ENCODE peak calls at places on chromosomes 4 and X, in eight cellular contexts. Q is PC-3; K is activated T-helper 2 cell treated with anti-CD3 and anti-CD28 coated beads, Interferon-gamma antibody, Interleukin-2, Interleukin-4, amounts not matched to agents 10 μg/mL and 5 μg/mL and 100 μg/mL, durations not matched to agents 14 hours and 24 hours and 36 hours; X is osteocyte; P is stimulated activated CD8-positive, alpha-beta memory T cell treated with anti-CD3 and anti-CD28 coated beads, Interleukin-12 subunit alpha, Interleukin-12 subunit beta, amount 100 ng/mL, for 4 hours; Y is GM12865; M is Right ventricle myocardium inferior; W is mesothelial cell of epicardium. Z is an unnamed sample.

GRCh38 chrX:140480765-140481164 is 24.1 kb downstream of the SOX3 start:
- DNase-seq in M (no peak), Q (no peak), Y (no peak), W (no peak), X (no peak), K (no peak), P (no peak), Z (no peak)

GRCh38 chr4:153521467-153521866 is 55.3 kb downstream of the TMEM131L start:
- DNase-seq in Q (no peak), X (no peak), K (no peak), Y (peak; percentile 76), M (no peak), P (no peak), W (no peak), Z (no peak)

GRCh38 chr4:70902577-70903281 is 560 bp downstream of the MOB1B start:
- DNase-seq in K (no peak), Y (no peak), M (no peak), Q (peak; percentile 27), P (no peak), W (peak; percentile 74), X (peak; percentile 85), Z (no peak)

GRCh38 chrX:30521440-30522182 is 56.0 kb downstream of the TASL start:
- DNase-seq in M (no peak), Q (peak; percentile 16), Y (no peak), X (no peak), P (no peak), W (no peak), K (no peak), Z (no peak)

GRCh38 chr4:972651-973424 is 531 bp downstream of the DGKQ start:
- DNase-seq in W (no peak), X (no peak), Y (peak; percentile 46), M (peak; percentile 69), P (peak; percentile 65), Q (peak; percentile 13), K (peak; percentile 42), Z (no peak)

GRCh38 chrX:20116087-20116574 is 576 bp downstream of the MAP7D2 start:
- DNase-seq in M (no peak), Q (no peak), W (no peak), Y (no peak), X (no peak), K (no peak), P (no peak), Z (no peak)

GRCh38 chrX:15055146-15055930 is 182.1 kb downstream of the MOSPD2 start:
- DNase-seq in Y (no peak), M (no peak), P (no peak), W (no peak), K (no peak), Q (peak; percentile 54), X (no peak), Z (no peak)

GRCh38 chrX:20974326-20974725 is 399.9 kb upstream of the CNKSR2 start:
- DNase-seq in K (no peak), Y (no peak), M (no peak), X (no peak), W (no peak), P (no peak), Q (peak; percentile 40), Z (no peak)

GRCh38 chrX:84339507-84340364 is 151.7 kb upstream of the RPS6KA6 start:
- DNase-seq in W (no peak), Y (peak; percentile 0), P (no peak), Q (peak; percentile 54), K (no peak), M (no peak), X (no peak), Z (no peak)

GRCh38 chrX:120000490-120001246 is 57.1 kb upstream of the NKAP start:
- DNase-seq in X (no peak), K (no peak), P (no peak), Q (peak; percentile 55), W (no peak), M (no peak), Y (no peak), Z (no peak)

GRCh38 chr4:82787342-82787741 is 11.3 kb downstream of the SCD5 start:
- DNase-seq in Q (peak; percentile 47), Y (no peak), K (no peak), X (peak; percentile 15), P (no peak), W (no peak), M (no peak), Z (no peak)

GRCh38 chr4:153207027-153207426 is 2.8 kb downstream of the TRIM2 start:
- DNase-seq in K (no peak), M (no peak), Q (no peak), W (no peak), X (no peak), Y (no peak), P (no peak), Z (no peak)

GRCh38 chr4:76486588-76487276 is 51.7 kb downstream of the SHROOM3 start:
- DNase-seq in Q (no peak), W (no peak), K (no peak), X (no peak), P (no peak), Y (no peak), M (no peak), Z (no peak)

GRCh38 chr4:6184169-6184568 is 16.2 kb downstream of the JAKMIP1 start:
- DNase-seq in P (no peak), Q (no peak), X (no peak), K (no peak), Y (peak; percentile 40), W (no peak), M (no peak), Z (no peak)

GRCh38 chr4:150379454-150379853 is 202.5 kb upstream of the MAB21L2 start:
- DNase-seq in Y (no peak), W (no peak), Q (peak; percentile 39), K (no peak), P (no peak), M (no peak), X (no peak), Z (no peak)

GRCh38 chrX:110006826-110007375 is 4.0 kb downstream of the TMEM164 start:
- DNase-seq in K (no peak), Y (no peak), Q (peak; percentile 26), X (no peak), P (no peak), W (no peak), M (no peak), Z (no peak)

GRCh38 chr4:26069218-26069617 is 155.2 kb downstream of the SMIM20 start:
- DNase-seq in Q (peak; percentile 57), Y (peak; percentile 48), X (no peak), K (no peak), M (no peak), P (no peak), W (no peak), Z (no peak)

GRCh38 chrX:107978707-107979307 is 3.4 kb downstream of the TEX13B start:
- DNase-seq in M (no peak), K (no peak), W (no peak), X (no peak), Q (peak; percentile 66), P (no peak), Y (peak; percentile 13), Z (no peak)

GRCh38 chr4:161792991-161793390 is 370.8 kb downstream of the FSTL5 start:
- DNase-seq in M (peak; percentile 15), Q (no peak), K (no peak), Y (no peak), P (no peak), W (no peak), X (no peak), Z (no peak)